ENCODE peak calls at places on chromosomes 7 and 10, in nine cellular contexts. P is uterus, R is suprapubic skin, H is ovary, A is HCT116, T is adrenal gland, Q is esophagus squamous epithelium, L is stomach, J is body of pancreas. S is an unnamed sample. For H3K4me1, the result is how much of the 10 kb centered on the place peaks cover.

GRCh38 chr10:129467346-129468119 is 492 bp downstream of the MGMT start:
- DNase-seq in P (no peak), R (no peak), H (no peak), A (no peak), T (no peak), Q (no peak), L (no peak), J (peak), S (peak)

GRCh38 chr10:33534455-33534854 is 200.0 kb upstream of the NRP1 start:
- DNase-seq in P (no peak), R (no peak), H (no peak), A (no peak), T (no peak), Q (no peak), L (no peak), J (no peak), S (no peak)

GRCh38 chr10:84715911-84716310 is 387.5 kb downstream of the CCSER2 start:
- DNase-seq in P (no peak), R (no peak), H (no peak), A (peak), T (peak), Q (no peak), L (no peak), J (no peak), S (no peak)

GRCh38 chr7:111145472-111145871 is 54.5 kb downstream of the LRRN3 start:
- DNase-seq in P (no peak), R (no peak), H (no peak), A (no peak), T (peak), Q (no peak), L (no peak), J (no peak), S (no peak)

GRCh38 chr10:75137533-75138438 is 26.3 kb downstream of the SAMD8 start:
- DNase-seq in P (no peak), R (no peak), H (no peak), A (peak), T (no peak), Q (no peak), L (no peak), J (no peak), S (no peak)

GRCh38 chr10:97038688-97039087 is 147.1 kb downstream of the SLIT1 start:
- DNase-seq in P (no peak), R (no peak), H (no peak), A (no peak), T (no peak), Q (no peak), L (no peak), J (no peak), S (no peak)

GRCh38 chr7:156143158-156143557 is 330.9 kb upstream of the SHH start:
- DNase-seq in P (no peak), R (no peak), H (no peak), A (no peak), T (no peak), Q (no peak), L (no peak), J (no peak), S (no peak)

GRCh38 chr7:28682811-28683210 is 270.5 kb downstream of the CREB5 start:
- DNase-seq in P (no peak), R (no peak), H (no peak), A (no peak), T (no peak), Q (no peak), L (no peak), J (no peak), S (no peak)

GRCh38 chr7:81029523-81029922 is 110.7 kb upstream of the SEMA3C start:
- DNase-seq in P (no peak), R (no peak), H (no peak), A (no peak), T (no peak), Q (no peak), L (no peak), J (no peak), S (no peak)

DNA sequence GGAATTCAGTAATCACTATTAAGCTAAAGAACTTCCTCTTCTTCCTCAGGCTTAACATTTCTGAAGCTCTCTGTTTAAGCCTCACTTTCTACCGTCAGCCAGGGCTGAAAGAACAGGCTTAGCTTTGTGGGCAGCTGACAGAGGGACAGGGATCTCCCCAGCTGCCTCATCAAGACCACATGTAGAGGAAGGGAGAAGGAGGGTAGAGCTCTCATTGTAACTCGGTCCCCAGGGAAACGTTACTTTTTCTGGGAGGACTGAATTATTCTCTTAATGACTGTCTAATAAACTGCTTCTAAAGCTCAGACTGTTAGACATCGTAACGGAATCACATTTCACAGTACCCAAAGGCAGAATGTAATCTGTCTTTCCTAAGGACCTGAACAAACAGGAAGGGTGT is 144.4 kb downstream of the CTTNBP2 start:
- DNase-seq in P (no peak), R (no peak), H (no peak), A (no peak), T (no peak), Q (no peak), L (no peak), J (no peak), S (no peak)
- TF ChIP-seq POLR2A in P (no peak), R (no peak), H (no peak), A (no peak), T (no peak), Q (no peak), L (no peak), J (no peak), S (no peak)

DNA sequence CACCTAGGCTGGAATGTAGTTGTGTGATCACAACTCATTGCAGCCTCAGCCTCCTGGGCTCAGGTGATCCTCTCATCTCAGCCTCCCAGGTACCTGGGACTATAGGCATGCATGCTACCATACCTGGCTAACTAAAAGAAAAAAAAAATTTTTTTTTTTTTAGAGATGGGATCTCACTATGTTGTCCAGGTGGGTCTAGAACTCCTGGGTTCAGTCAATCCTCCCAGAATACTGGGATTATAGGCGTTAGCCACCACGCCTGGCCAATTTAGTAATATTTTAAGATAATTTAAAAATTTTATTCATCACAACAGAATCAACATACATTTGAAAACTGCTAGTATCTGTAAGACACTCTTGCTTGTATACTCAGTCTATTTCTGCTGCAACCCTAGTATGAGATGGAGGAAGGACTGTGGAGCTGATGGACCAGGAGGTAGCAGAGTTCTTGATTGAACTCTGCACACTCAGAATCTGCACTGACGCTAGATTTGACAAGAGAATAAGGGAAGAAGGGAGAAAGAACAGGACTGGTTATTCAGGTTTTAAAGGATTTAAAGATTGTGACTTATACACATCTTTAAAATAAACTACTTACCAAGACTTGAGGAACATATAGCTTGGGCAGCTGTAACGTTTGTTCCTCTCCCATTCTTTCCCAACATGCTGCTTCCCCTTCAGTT is 57.6 kb downstream of the VCL start:
- DNase-seq in P (no peak), R (no peak), H (no peak), A (no peak), T (no peak), Q (no peak), L (no peak), J (no peak), S (no peak)
- H3K4me1 ChIP-seq in P (under half), R (under half), H (under half), A (under half), T (under half), Q (under half), L (half or more), J (under half), S (under half)

GRCh38 chr7:67738145-67738544 is 741.5 kb downstream of the TYW1 start:
- DNase-seq in P (no peak), R (no peak), H (no peak), A (no peak), T (no peak), Q (no peak), L (no peak), J (no peak), S (no peak)

GRCh38 chr7:67743501-67743900 is 746.9 kb downstream of the TYW1 start:
- DNase-seq in P (no peak), R (no peak), H (no peak), A (no peak), T (no peak), Q (no peak), L (no peak), J (no peak), S (no peak)

GRCh38 chr7:67738958-67739357 is 742.3 kb downstream of the TYW1 start:
- DNase-seq in P (no peak), R (no peak), H (peak), A (no peak), T (peak), Q (no peak), L (no peak), J (peak), S (no peak)
- TF ChIP-seq POLR2A in P (no peak), R (no peak), H (no peak), A (no peak), T (no peak), Q (no peak), L (no peak), J (no peak), S (no peak)

DNA sequence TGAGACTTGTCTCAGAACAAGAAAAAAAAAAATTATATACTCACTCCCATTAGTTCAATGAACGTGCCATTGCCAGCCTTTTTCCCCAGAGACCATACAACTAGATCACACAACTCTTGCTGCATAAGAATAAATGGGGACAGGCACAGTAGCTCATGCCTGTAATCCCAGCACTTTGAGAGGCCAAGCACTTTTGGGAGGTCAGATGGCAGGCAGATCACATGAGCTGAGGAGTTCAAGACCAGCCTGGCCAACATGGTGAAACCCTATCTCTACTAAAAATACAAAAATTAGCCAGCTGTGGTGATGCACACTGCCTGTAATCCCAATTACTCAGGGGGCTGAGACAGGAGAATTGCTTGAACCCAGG is 13.6 kb downstream of the PDLIM1 start:
- DNase-seq in P (no peak), R (no peak), H (no peak), A (no peak), T (no peak), Q (no peak), L (no peak), J (no peak), S (no peak)
- H3K4me1 ChIP-seq in P (under half), R (half or more), H (under half), A (under half), T (under half), Q (half or more), L (half or more), J (under half), S (under half)

DNA sequence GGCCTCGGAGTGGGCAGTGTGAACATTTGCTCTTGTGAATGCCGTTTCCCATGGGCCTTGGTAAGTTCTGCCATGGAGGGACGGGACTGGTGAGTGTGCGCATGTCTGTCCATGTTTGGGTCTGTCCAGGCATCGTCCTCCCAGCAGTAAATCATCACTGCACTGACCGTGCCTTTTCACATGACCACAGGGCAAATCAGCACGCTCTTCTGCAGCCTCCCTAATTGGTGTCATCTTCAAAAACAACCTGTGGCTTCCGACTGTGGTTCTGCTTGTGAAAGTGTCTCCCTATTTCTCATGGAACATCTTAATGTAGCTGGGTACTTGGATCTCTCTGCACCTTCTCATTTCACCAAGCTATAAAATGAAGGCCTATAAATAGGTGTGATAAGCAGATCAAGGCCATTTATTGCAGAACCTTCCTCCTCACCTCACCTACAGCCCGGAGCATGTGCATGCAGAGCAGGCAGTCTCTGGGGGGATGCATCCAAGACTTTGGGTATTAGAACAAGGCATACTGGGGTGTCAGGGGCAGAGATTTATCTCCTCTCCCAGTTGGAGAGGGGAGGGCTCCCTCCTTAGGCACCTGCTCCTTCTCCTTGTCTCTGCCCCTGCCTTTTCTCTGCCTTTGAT is 77.4 kb downstream of the RBM20 start:
- DNase-seq in P (no peak), R (peak), H (no peak), A (no peak), T (no peak), Q (no peak), L (no peak), J (no peak), S (no peak)
- TF ChIP-seq POLR2A in P (no peak), R (no peak), H (no peak), A (no peak), T (no peak), Q (no peak), L (no peak), J (no peak), S (no peak)

GRCh38 chr7:130927564-130927963 is 193.6 kb upstream of the KLF14 start:
- DNase-seq in P (no peak), R (no peak), H (no peak), A (no peak), T (no peak), Q (no peak), L (no peak), J (no peak), S (no peak)
- H3K4me1 ChIP-seq in P (under half), R (under half), H (under half), A (half or more), T (half or more), Q (under half), L (half or more), J (under half), S (under half)

GRCh38 chr10:113067516-113067915 is 117.5 kb downstream of the TCF7L2 start:
- DNase-seq in P (no peak), R (no peak), H (no peak), A (no peak), T (peak), Q (no peak), L (no peak), J (no peak), S (no peak)
- TF ChIP-seq POLR2A in P (no peak), R (no peak), H (no peak), A (no peak), T (no peak), Q (no peak), L (no peak), J (no peak), S (no peak)

S was measured in Peyer's patch.